ENCODE peak calls at places on chromosomes 12 and 14, in nine cellular contexts. E is uterus, S is K562, W is suprapubic skin, A is GM12891, T is breast epithelium, B is lower leg skin, V is IMR-90, N is body of pancreas. R is an unnamed sample.

GRCh38 chr12:63918788-63919300 is 74.3 kb downstream of the SRGAP1 start:
- DNase-seq in E (no peak), S (no peak), W (no peak), A (no peak), T (no peak), B (no peak), V (peak; percentile 99), N (no peak), R (peak; percentile 15)

GRCh38 chr12:2649201-2650030 is 145.4 kb upstream of the FKBP4 start:
- DNase-seq in E (no peak), S (no peak), W (no peak), A (no peak), T (no peak), B (no peak), V (no peak), N (no peak), R (no peak)

GRCh38 chr12:90902596-90902995 is 52.4 kb downstream of the CCER1 start:
- DNase-seq in E (no peak), S (no peak), W (no peak), A (no peak), T (no peak), B (no peak), V (no peak), N (no peak), R (no peak)

GRCh38 chr12:51357374-51358047 is 11.0 kb upstream of the CELA1 start:
- DNase-seq in E (no peak), S (no peak), W (no peak), A (no peak), T (no peak), B (no peak), V (no peak), N (no peak), R (no peak)

GRCh38 chr12:92155733-92156132 is 10.1 kb upstream of the BTG1 start:
- DNase-seq in E (no peak), S (no peak), W (no peak), A (no peak), T (no peak), B (no peak), V (peak; percentile 46), N (no peak), R (no peak)

GRCh38 chr12:109677323-109677722 is 36.3 kb upstream of the FAM222A start:
- DNase-seq in E (no peak), S (no peak), W (no peak), A (no peak), T (no peak), B (no peak), V (no peak), N (no peak), R (no peak)

GRCh38 chr12:45409966-45410365 is 194.1 kb downstream of the ANO6 start:
- DNase-seq in E (no peak), S (no peak), W (no peak), A (no peak), T (no peak), B (no peak), V (peak; percentile 93), N (no peak), R (no peak)

GRCh38 chr14:54267172-54267571 is 129.6 kb upstream of the CDKN3 start:
- DNase-seq in E (no peak), S (no peak), W (no peak), A (no peak), T (no peak), B (no peak), V (no peak), N (no peak), R (no peak)

DNA sequence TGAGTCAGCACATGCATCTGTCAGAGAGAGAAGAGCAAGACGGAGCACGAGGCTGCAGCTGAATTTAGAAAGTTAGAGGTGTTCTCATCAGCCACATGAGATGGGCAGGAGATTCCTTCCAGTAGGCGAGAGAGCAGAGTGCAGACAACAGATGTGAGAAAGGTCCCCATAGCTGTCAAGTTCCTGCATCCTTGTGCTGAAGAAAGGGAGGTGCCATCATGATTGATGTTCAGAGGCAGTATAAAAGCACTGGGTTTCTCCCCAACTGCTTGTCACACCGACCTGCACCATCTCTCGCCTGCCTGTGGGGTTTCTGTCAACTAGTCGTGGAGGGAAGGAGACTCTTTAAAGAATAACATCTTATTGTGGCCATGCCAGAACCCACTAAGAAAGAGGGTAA is at the start of gene MYBPC1:
- DNase-seq in E (no peak), S (no peak), W (no peak), A (no peak), T (no peak), B (no peak), V (no peak), N (no peak), R (no peak)
- TF ChIP-seq POLR2A in E (no peak), S (no peak), W (no peak), A (no peak), T (no peak), B (no peak), V (no peak), N (no peak), R (no peak)

GRCh38 chr14:99481745-99482099 is 513 bp downstream of the CCNK start:
- DNase-seq in E (no peak), S (peak; percentile 39), W (no peak), A (no peak), T (no peak), B (no peak), V (peak; percentile 39), N (peak; percentile 13), R (no peak)

GRCh38 chr14:99479160-99479902 is 1.3 kb downstream of the SETD3 start:
- DNase-seq in E (no peak), S (no peak), W (no peak), A (no peak), T (no peak), B (no peak), V (peak; percentile 16), N (peak; percentile 53), R (no peak)

GRCh38 chr14:99480856-99481744 is at the start of the genes CCNK and SETD3:
- DNase-seq in E (peak; percentile 100), S (peak; percentile 97), W (peak; percentile 100), A (peak; percentile 93), T (peak; percentile 100), B (peak; percentile 100), V (peak; percentile 100), N (peak; percentile 100), R (peak; percentile 96)

GRCh38 chr14:99478133-99478532 is 2.5 kb downstream of the SETD3 start:
- DNase-seq in E (no peak), S (no peak), W (no peak), A (no peak), T (no peak), B (no peak), V (no peak), N (no peak), R (no peak)

DNA sequence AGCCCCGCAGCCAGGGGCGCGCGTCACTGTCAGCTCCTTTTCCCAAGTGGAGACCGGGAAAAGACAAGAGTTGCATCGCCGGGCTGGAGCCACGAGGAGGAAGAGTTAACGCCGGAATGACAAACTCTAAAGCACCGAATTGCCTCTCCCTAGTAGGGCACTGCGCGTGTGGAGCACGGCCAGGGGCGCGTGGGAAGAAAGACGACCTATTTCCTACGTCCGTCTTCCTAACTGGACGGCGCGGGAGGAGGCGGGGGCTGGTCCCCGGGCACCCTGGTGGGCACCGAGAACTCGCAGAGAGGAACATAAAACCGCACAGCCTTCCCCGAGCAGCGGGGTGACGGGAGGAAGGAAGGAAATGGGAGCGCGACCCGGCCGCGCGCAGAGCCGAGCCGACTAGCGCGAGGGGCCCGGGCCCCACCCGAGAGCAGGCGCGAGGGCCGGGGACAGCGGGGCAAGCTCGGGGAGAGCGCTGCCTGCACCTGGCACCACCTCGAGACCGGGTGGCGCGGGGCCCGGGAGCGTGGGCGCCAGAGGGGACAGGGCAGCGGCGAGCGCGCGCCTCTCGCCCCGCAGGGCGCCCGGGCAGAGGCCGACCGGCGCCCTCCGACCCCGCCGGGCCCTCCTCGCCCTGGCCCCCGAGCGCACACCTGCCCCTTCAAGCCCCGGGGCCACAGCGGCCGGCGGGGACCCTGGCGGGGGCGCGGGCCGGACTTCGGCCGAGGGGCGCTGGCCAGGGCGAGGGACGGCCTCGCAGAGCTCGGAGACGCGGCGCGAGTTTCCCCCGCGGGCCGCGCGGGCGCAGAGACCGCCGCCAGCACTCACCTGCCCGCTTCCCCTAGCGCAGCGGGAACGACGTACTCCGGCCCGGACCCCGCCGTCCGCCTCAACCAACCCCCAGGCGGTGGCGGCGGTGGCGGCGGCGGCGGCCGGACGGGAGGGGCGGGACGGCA is 480 bp downstream of the SETD3 start:
- DNase-seq in E (peak; percentile 51), S (peak; percentile 36), W (peak; percentile 86), A (peak; percentile 19), T (peak; percentile 49), B (peak; percentile 92), V (peak; percentile 65), N (peak; percentile 62), R (peak; percentile 52)
- TF ChIP-seq POLR2A in E (peak; percentile 67), S (no peak), W (peak; percentile 11), A (no peak), T (no peak), B (no peak), V (peak; percentile 66), N (peak; percentile 47), R (peak; percentile 22)

GRCh38 chr12:4274960-4275868 is 1.7 kb downstream of the CCND2 start:
- DNase-seq in E (peak; percentile 36), S (peak; percentile 33), W (no peak), A (no peak), T (no peak), B (peak; percentile 84), V (peak; percentile 13), N (peak; percentile 39), R (no peak)

GRCh38 chr12:4277205-4277543 is 3.6 kb downstream of the CCND2 start:
- DNase-seq in E (no peak), S (no peak), W (no peak), A (no peak), T (no peak), B (no peak), V (no peak), N (no peak), R (no peak)

GRCh38 chr12:4275869-4276253 is 2.3 kb downstream of the CCND2 start:
- DNase-seq in E (peak; percentile 66), S (peak; percentile 21), W (no peak), A (no peak), T (no peak), B (no peak), V (no peak), N (peak; percentile 52), R (no peak)

GRCh38 chr12:4277856-4278581 is 4.5 kb downstream of the CCND2 start:
- DNase-seq in E (no peak), S (no peak), W (no peak), A (no peak), T (no peak), B (no peak), V (no peak), N (no peak), R (no peak)

GRCh38 chr12:4276524-4277204 is 3.1 kb downstream of the CCND2 start:
- DNase-seq in E (peak; percentile 93), S (peak; percentile 90), W (peak; percentile 91), A (peak; percentile 71), T (peak; percentile 78), B (peak; percentile 96), V (peak; percentile 82), N (peak; percentile 91), R (peak; percentile 74)
- TF ChIP-seq POLR2A in E (peak; percentile 29), S (no peak), W (no peak), A (peak; percentile 51), T (no peak), B (no peak), V (no peak), N (no peak), R (no peak)

DNA sequence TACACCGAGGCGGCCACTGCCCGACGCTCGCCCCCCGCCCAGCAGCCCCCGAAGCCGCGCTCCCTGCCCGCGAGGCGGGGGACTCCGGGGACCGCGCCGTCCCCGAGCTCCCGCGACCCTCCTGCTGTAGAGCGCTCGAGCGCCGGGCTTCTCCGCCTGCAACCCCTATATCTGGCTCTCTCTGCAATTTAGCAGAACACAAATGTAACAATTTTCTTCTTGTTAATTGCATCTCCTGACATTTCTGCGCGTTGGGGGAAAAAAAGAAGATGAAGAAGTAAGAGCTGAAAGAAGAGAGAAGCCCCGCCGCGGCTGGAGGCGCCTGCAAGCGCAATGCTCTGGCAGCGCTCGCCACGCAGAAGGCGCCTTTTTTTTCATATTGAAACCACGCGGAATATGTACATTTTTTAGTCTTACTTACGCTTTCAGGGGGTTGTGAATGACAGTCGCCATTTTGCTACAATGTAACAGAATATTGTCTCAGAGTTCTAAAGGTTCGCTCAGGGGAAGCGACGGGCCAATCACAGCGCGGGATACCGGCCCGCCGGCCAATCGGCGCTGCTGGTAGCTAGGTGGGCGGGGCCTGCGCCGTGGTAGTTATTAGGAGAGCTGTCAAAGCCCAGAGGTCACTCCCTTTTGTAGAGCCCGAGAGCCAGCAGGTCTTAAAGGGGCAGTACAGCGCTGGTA is at the start of gene DPF3:
- DNase-seq in E (peak; percentile 91), S (peak; percentile 95), W (peak; percentile 98), A (peak; percentile 86), T (peak; percentile 93), B (peak; percentile 99), V (peak; percentile 96), N (peak; percentile 98), R (peak; percentile 98)
- TF ChIP-seq POLR2A in E (peak; percentile 15), S (no peak), W (no peak), A (no peak), T (no peak), B (no peak), V (no peak), N (no peak), R (peak; percentile 46)